ENCODE peak calls at places on chromosomes 7 and 10, in five cellular contexts. W is kidney epithelial cell, V is fibroblast of the aortic adventitia, O is OCI-LY7, X is ascending aorta. A is an unnamed sample.

GRCh38 chr10:89954787-89955566 is 253.6 kb downstream of the KIF20B start:
- DNase-seq in X (no peak), W (no peak), V (peak), O (peak), A (no peak)

GRCh38 chr10:113087082-113088029 is 137.3 kb downstream of the TCF7L2 start:
- DNase-seq in O (no peak), V (peak), W (peak), X (peak), A (peak)

GRCh38 chr7:78151229-78151628 is 352.7 kb downstream of the PHTF2 start:
- DNase-seq in O (no peak), V (peak), W (no peak), X (no peak), A (no peak)

GRCh38 chr7:72335561-72336381 is 76.4 kb downstream of the CALN1 start:
- DNase-seq in X (no peak), W (no peak), O (no peak), V (no peak), A (no peak)

GRCh38 chr7:19489162-19489820 is 219.5 kb downstream of the POLR1F start:
- DNase-seq in O (no peak), W (no peak), X (no peak), V (no peak), A (no peak)

GRCh38 chr7:30682131-30683083 is at the start of gene CRHR2:
- DNase-seq in X (no peak), V (no peak), W (no peak), O (no peak), A (no peak)

GRCh38 chr7:92751902-92752901 is 84.2 kb downstream of the CDK6 start:
- DNase-seq in W (peak), V (peak), X (no peak), O (no peak), A (peak)

GRCh38 chr7:98681951-98682350 is 64.9 kb downstream of the NPTX2 start:
- DNase-seq in V (no peak), X (no peak), W (no peak), O (peak), A (no peak)

GRCh38 chr10:123582084-123582989 is 83.8 kb upstream of the GPR26 start:
- DNase-seq in O (peak), X (peak), V (peak), W (no peak), A (peak)

GRCh38 chr7:122588621-122589020 is 110.3 kb downstream of the RNF133 start:
- DNase-seq in O (no peak), X (no peak), V (peak), W (no peak), A (no peak)

GRCh38 chr7:107690084-107690483 is 29.5 kb downstream of the SLC26A4 start:
- DNase-seq in O (no peak), V (no peak), X (no peak), W (no peak), A (no peak)

GRCh38 chr7:12716722-12717121 is 29.3 kb downstream of the ARL4A start:
- DNase-seq in V (no peak), O (no peak), W (no peak), X (no peak), A (no peak)

GRCh38 chr7:12714436-12714737 is 27.0 kb downstream of the ARL4A start:
- DNase-seq in W (no peak), X (no peak), O (no peak), V (no peak), A (no peak)

GRCh38 chr7:12713625-12714435 is 26.4 kb downstream of the ARL4A start:
- DNase-seq in V (no peak), X (no peak), W (no peak), O (no peak), A (no peak)

GRCh38 chr7:12715372-12716133 is 28.1 kb downstream of the ARL4A start:
- DNase-seq in W (peak), X (peak), V (peak), O (no peak), A (no peak)

DNA sequence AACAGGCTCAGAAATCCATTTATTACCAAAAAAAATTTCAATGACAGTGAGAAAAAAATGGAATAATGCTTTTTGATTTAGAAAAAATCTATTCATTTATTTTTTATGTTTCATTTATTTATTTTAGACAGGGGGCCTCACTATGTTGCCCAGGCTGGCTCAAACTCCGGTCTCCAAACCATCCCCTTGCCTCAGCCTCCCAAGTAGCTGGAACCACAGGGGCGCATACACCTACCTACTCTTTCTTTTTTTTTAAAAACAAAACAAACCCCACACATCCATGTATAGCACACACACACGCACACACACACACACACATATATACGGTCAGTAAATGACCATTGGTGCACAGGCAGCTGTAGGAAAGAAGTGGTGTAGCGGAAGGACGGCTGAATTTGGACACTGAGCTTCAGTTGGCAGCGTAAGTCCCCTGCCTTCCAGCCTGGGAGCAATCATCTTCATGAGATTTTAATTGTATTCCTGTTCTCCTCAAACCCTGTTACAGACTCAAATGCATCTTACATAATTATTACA is 28.8 kb downstream of the ARL4A start:
- DNase-seq in X (no peak), O (no peak), W (no peak), V (peak), A (no peak)
- H3K4me3 ChIP-seq in X (no peak), O (no peak), W (no peak), V (peak), A (no peak)

GRCh38 chr10:24452030-24452429 is 243.1 kb downstream of the KIAA1217 start:
- DNase-seq in O (no peak), W (no peak), X (no peak), V (no peak), A (no peak)

GRCh38 chr10:24453404-24453830 is 244.5 kb downstream of the KIAA1217 start:
- DNase-seq in W (no peak), X (no peak), O (no peak), V (peak), A (no peak)

GRCh38 chr10:24449334-24449740 is 240.4 kb downstream of the KIAA1217 start:
- DNase-seq in W (no peak), X (no peak), V (no peak), O (no peak), A (no peak)

GRCh38 chr10:24449769-24450310 is 240.9 kb downstream of the KIAA1217 start:
- DNase-seq in X (no peak), O (no peak), V (no peak), W (no peak), A (no peak)

DNA sequence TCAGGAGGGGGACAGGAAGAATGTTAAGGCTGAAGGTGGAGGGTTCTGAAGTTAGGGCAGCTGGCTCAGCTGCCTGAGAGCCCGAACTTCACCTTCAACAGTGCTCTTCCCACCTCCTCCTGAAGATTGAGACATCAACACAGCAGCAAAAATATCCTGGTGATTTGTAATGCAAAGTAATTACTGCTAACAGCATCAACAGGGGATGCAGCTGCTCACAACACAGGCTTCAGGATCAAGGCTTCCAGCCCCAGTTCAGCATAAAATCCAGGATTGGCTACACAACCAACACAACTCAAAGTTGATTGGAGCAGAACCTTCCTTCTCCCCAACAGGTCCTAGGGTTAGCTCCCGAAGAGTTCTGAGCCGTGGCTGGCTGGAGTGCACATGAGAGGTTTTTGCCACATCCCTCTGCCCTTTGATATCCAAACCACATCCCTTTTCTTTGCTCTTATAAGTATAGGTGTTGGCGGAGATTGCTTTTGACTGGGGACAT is 242.4 kb downstream of the KIAA1217 start:
- DNase-seq in V (no peak), W (no peak), X (no peak), O (no peak), A (no peak)
- H3K4me3 ChIP-seq in V (no peak), W (no peak), X (no peak), O (no peak), A (no peak)

GRCh38 chr7:27241189-27242045 is 1.2 kb upstream of the EVX1 start:
- DNase-seq in O (no peak), X (no peak), W (no peak), V (no peak), A (no peak)

GRCh38 chr7:27238979-27239779 is 3.4 kb upstream of the EVX1 start:
- DNase-seq in V (no peak), W (no peak), X (no peak), O (no peak), A (no peak)

GRCh38 chr7:27242046-27242579 is 489 bp upstream of the EVX1 start:
- DNase-seq in V (no peak), X (no peak), W (no peak), O (no peak), A (no peak)

GRCh38 chr7:27237735-27238334 is 4.8 kb upstream of the EVX1 start:
- DNase-seq in W (peak), O (no peak), X (no peak), V (peak), A (no peak)

DNA sequence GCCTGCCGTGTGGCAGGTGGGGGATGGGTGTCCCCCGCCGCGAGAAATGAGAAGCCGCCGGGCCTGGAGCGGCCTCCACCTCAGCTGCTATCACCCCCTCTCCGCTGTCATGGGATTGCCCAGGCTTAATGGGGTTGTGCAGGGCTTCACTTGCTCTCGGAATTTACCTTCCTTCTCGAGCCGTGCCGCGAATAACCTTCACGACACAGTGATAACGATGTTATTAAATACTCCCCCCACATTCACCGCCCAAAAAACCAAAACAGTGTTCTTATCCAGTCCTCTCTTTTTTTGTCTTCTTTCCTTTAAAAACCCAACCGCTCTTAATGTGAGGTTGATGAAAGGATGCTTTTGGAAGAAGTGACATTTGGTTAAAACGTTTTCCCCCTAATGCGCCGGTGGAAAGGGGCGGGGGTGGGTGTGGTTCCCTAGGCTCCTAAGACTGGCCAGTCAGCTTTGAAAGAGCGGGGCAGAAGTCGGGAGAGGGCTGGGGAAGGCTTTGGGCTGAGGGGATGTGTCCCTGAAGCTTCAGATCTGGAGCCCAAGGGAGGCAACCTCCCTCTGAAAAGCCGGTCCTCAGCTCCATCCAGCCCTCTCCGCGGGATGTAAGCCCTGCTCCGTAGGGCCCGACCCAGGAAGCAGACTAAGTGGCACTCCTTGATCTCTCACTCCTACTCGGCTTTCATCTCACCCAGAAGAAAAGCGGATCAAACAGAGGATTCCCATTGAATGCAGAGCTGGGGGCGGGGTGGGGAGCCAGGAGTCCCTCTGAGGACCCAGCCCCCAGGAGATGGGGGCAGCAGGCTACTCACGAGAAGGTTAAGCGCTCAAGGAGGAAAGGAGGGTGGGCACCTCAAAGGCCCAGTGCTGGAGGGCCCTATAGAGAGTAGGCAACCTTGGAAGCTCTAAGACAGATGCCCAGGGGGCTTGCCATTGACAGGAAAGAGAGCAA is 2.5 kb upstream of the EVX1 start:
- DNase-seq in W (no peak), O (no peak), V (no peak), X (no peak), A (no peak)
- H3K4me3 ChIP-seq in W (no peak), O (no peak), V (no peak), X (no peak), A (no peak)

DNA sequence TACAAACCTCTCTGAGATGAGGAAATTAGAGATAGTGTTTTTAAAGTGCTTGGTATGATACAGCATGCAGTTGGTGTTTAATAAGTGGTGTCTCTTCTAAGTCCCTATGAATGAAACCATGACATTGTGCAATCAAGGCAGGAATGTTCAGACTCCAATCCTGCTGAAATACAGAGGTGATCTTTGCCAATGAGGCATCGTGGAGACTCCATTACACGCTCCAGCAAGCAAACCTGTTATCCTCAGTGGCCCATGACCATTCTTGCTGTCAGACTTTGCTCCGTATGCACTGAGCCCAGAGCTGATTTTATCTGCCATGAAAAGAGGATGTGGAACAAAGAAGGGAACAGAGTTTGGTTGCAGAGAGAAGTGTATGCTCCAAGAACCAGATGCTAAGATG is 47.3 kb downstream of the CDHR3 start:
- DNase-seq in W (peak), O (peak), X (no peak), V (peak), A (no peak)
- H3K4me3 ChIP-seq in W (no peak), O (no peak), X (no peak), V (no peak), A (no peak)

GRCh38 chr10:109701583-109702215 is 221.6 kb downstream of the XPNPEP1 start:
- DNase-seq in V (no peak), O (no peak), X (no peak), W (no peak), A (no peak)

GRCh38 chr10:109706157-109706556 is 217.2 kb downstream of the XPNPEP1 start:
- DNase-seq in O (no peak), V (no peak), X (no peak), W (no peak), A (no peak)
- H3K4me3 ChIP-seq in O (no peak), V (no peak), X (no peak), W (no peak), A (no peak)